ENCODE peak calls at places on chromosomes 4 and X, in four cellular contexts. H is NCI-H2081 treated with DMSO at 0.1 percent for 48 hours, P is OCI-LY7, M is GM03348. V is an unnamed sample.

GRCh38 chrX:7146703-7147430 is 645 bp upstream of the STS start:
- DNase-seq in H (no peak), P (peak), M (no peak), V (no peak)

GRCh38 chr4:88841635-88842034 is 144.0 kb upstream of the NAP1L5 start:
- DNase-seq in H (no peak), P (no peak), M (no peak), V (no peak)

GRCh38 chr4:155666701-155667537 is at the start of gene GUCY1A1:
- DNase-seq in H (no peak), P (no peak), M (peak), V (no peak)

GRCh38 chrX:40155617-40156471 is 58.1 kb upstream of the BCOR start:
- DNase-seq in H (no peak), P (peak), M (peak), V (no peak)

GRCh38 chr4:186200436-186201409 is 9.4 kb downstream of the CYP4V2 start:
- DNase-seq in H (no peak), P (no peak), M (no peak), V (peak)

GRCh38 chrX:138128025-138128671 is 562.2 kb downstream of the ZIC3 start:
- DNase-seq in H (peak), P (peak), M (peak), V (no peak)

GRCh38 chrX:103608305-103608963 is 671 bp downstream of the TCEAL3 start:
- DNase-seq in H (no peak), P (no peak), M (no peak), V (no peak)

GRCh38 chr4:105145913-105146285 is 777 bp upstream of the TET2 start:
- DNase-seq in H (no peak), P (no peak), M (no peak), V (no peak)

GRCh38 chr4:69156913-69157312 is 57.6 kb downstream of the UGT2B11 start:
- DNase-seq in H (no peak), P (no peak), M (no peak), V (no peak)

GRCh38 chrX:115491766-115492165 is 69.2 kb upstream of the PLS3 start:
- DNase-seq in H (no peak), P (no peak), M (peak), V (no peak)

GRCh38 chrX:150160656-150161055 is 202.5 kb upstream of the MAMLD1 start:
- DNase-seq in H (no peak), P (no peak), M (no peak), V (no peak)